ENCODE peak calls at places on chromosomes 3 and 15, in nine cellular contexts. G, V, X, L, Y, D, S, W and P are unnamed samples.

GRCh38 chr15:47184003-47184404 is 533.3 kb upstream of the SEMA6D start:
- DNase-seq in G (no peak), V (no peak), X (peak; percentile 17), L (no peak), Y (no peak), D (peak; percentile 42), S (peak; percentile 72), W (no peak), P (no peak)

GRCh38 chr3:41808152-41808551 is 153.8 kb downstream of the ULK4 start:
- DNase-seq in G (no peak), V (peak; percentile 69), X (no peak), L (no peak), Y (peak; percentile 73), D (peak; percentile 26), S (no peak), W (no peak), P (no peak)

GRCh38 chr3:20648294-20648693 is 462.3 kb upstream of the SGO1 start:
- DNase-seq in G (no peak), V (peak; percentile 82), X (no peak), L (no peak), Y (peak; percentile 59), D (peak; percentile 39), S (no peak), W (no peak), P (no peak)

GRCh38 chr3:43531835-43532234 is 90.0 kb downstream of the ANO10 start:
- DNase-seq in G (peak; percentile 20), V (peak; percentile 84), X (no peak), L (no peak), Y (peak; percentile 83), D (peak; percentile 41), S (peak; percentile 46), W (no peak), P (no peak)

GRCh38 chr3:173548261-173548660 is 150.7 kb downstream of the NLGN1 start:
- DNase-seq in G (no peak), V (no peak), X (no peak), L (no peak), Y (no peak), D (no peak), S (no peak), W (no peak), P (no peak)

GRCh38 chr3:101266566-101266965 is 53.8 kb downstream of the IMPG2 start:
- DNase-seq in G (no peak), V (no peak), X (no peak), L (no peak), Y (no peak), D (no peak), S (no peak), W (no peak), P (no peak)

GRCh38 chr15:67125589-67126502 is 60.4 kb downstream of the SMAD3 start:
- DNase-seq in G (no peak), V (peak; percentile 100), X (peak; percentile 90), L (no peak), Y (peak; percentile 92), D (peak; percentile 88), S (no peak), W (peak; percentile 68), P (no peak)

GRCh38 chr15:67120839-67121540 is 55.6 kb downstream of the SMAD3 start:
- DNase-seq in G (peak; percentile 89), V (peak; percentile 95), X (peak; percentile 91), L (peak; percentile 89), Y (peak; percentile 61), D (peak; percentile 62), S (peak; percentile 87), W (peak; percentile 65), P (peak; percentile 84)

GRCh38 chr3:2802429-2802828 is 307.7 kb downstream of the IL5RA start:
- DNase-seq in G (no peak), V (no peak), X (no peak), L (no peak), Y (no peak), D (no peak), S (no peak), W (no peak), P (no peak)

GRCh38 chr3:115713247-115713646 is 89.9 kb downstream of the GAP43 start:
- DNase-seq in G (no peak), V (no peak), X (peak; percentile 13), L (peak; percentile 65), Y (no peak), D (no peak), S (peak; percentile 55), W (no peak), P (no peak)

GRCh38 chr3:17372811-17373210 is 369.6 kb downstream of the TBC1D5 start:
- DNase-seq in G (no peak), V (peak; percentile 75), X (no peak), L (no peak), Y (peak; percentile 60), D (peak; percentile 17), S (no peak), W (no peak), P (no peak)

GRCh38 chr15:93048759-93049161 is 40.3 kb downstream of the RGMA start:
- DNase-seq in G (no peak), V (no peak), X (peak; percentile 62), L (peak; percentile 80), Y (peak; percentile 57), D (peak; percentile 57), S (peak; percentile 78), W (no peak), P (no peak)

GRCh38 chr3:57855281-57855680 is 99.2 kb downstream of the SLMAP start:
- DNase-seq in G (no peak), V (peak; percentile 64), X (no peak), L (no peak), Y (peak; percentile 62), D (no peak), S (no peak), W (no peak), P (no peak)

GRCh38 chr3:127560051-127560787 is 30.3 kb downstream of the TPRA1 start:
- DNase-seq in G (no peak), V (no peak), X (no peak), L (no peak), Y (no peak), D (no peak), S (no peak), W (peak; percentile 17), P (no peak)

GRCh38 chr15:23569513-23569912 is 4.0 kb downstream of the MKRN3 start:
- DNase-seq in G (no peak), V (no peak), X (no peak), L (no peak), Y (peak; percentile 33), D (no peak), S (no peak), W (no peak), P (no peak)

GRCh38 chr3:194387926-194388418 is 11.1 kb downstream of the GP5 start:
- DNase-seq in G (no peak), V (no peak), X (no peak), L (no peak), Y (no peak), D (no peak), S (no peak), W (no peak), P (no peak)

GRCh38 chr3:10883478-10884234 is 67.6 kb downstream of the SLC6A11 start:
- DNase-seq in G (no peak), V (peak; percentile 28), X (no peak), L (no peak), Y (peak; percentile 70), D (no peak), S (peak; percentile 55), W (peak; percentile 17), P (no peak)

GRCh38 chr3:71189480-71189879 is 394.0 kb downstream of the FOXP1 start:
- DNase-seq in G (peak; percentile 36), V (peak; percentile 53), X (no peak), L (no peak), Y (peak; percentile 5), D (no peak), S (no peak), W (no peak), P (no peak)

GRCh38 chr3:176526194-176526593 is 671.1 kb downstream of the TBL1XR1 start:
- DNase-seq in G (no peak), V (no peak), X (no peak), L (no peak), Y (no peak), D (no peak), S (no peak), W (no peak), P (no peak)

GRCh38 chr15:44101286-44101685 is 93.8 kb downstream of the FRMD5 start:
- DNase-seq in G (no peak), V (peak; percentile 74), X (no peak), L (no peak), Y (no peak), D (no peak), S (no peak), W (no peak), P (no peak)

GRCh38 chr3:181313379-181313778 is 323.8 kb upstream of the DNAJC19 start:
- DNase-seq in G (no peak), V (no peak), X (no peak), L (no peak), Y (no peak), D (no peak), S (no peak), W (no peak), P (no peak)

GRCh38 chr15:29270169-29270955 is 740 bp upstream of the NSMCE3 start:
- DNase-seq in G (no peak), V (peak; percentile 35), X (no peak), L (no peak), Y (peak; percentile 17), D (peak; percentile 8), S (peak; percentile 47), W (peak; percentile 5), P (peak; percentile 21)

GRCh38 chr3:56347219-56347871 is 120.9 kb downstream of the ERC2 start:
- DNase-seq in G (no peak), V (peak; percentile 22), X (no peak), L (no peak), Y (peak; percentile 16), D (no peak), S (peak; percentile 90), W (peak; percentile 9), P (peak; percentile 32)

GRCh38 chr15:40398413-40398873 is 7.2 kb upstream of the IVD start:
- DNase-seq in G (no peak), V (no peak), X (no peak), L (peak; percentile 58), Y (no peak), D (no peak), S (peak; percentile 58), W (no peak), P (no peak)

GRCh38 chr15:38683382-38684242 is 119.0 kb upstream of the RASGRP1 start:
- DNase-seq in G (peak; percentile 73), V (peak; percentile 65), X (peak; percentile 15), L (peak; percentile 53), Y (peak; percentile 65), D (peak; percentile 50), S (peak; percentile 85), W (peak; percentile 63), P (peak; percentile 65)

GRCh38 chr15:54594115-54594514 is 602.6 kb downstream of the RSL24D1 start:
- DNase-seq in G (no peak), V (no peak), X (no peak), L (no peak), Y (no peak), D (no peak), S (no peak), W (peak; percentile 19), P (no peak)

GRCh38 chr3:66083961-66084270 is 45.2 kb upstream of the MAGI1 start:
- DNase-seq in G (no peak), V (no peak), X (no peak), L (no peak), Y (no peak), D (no peak), S (no peak), W (no peak), P (no peak)